ENCODE peak calls at places on chromosomes 1 and 21, in eight cellular contexts. T, V, H, P, B, M, K and F are unnamed samples.

GRCh38 chr1:181062800-181063428 is 25.6 kb upstream of the IER5 start:
- DNase-seq in P (no peak), H (no peak), T (peak), B (no peak), K (peak), M (no peak), V (no peak), F (no peak)

GRCh38 chr1:166164995-166165660 is 1.7 kb downstream of the FAM78B start:
- DNase-seq in T (peak), P (peak), B (peak), V (peak), M (peak), H (no peak), K (no peak), F (peak)

GRCh38 chr1:28260803-28261174 is 1.5 kb downstream of the SESN2 start:
- DNase-seq in V (no peak), T (no peak), P (no peak), B (no peak), H (no peak), M (no peak), K (no peak), F (no peak)

GRCh38 chr1:52306227-52307006 is 59.6 kb downstream of the CC2D1B start:
- DNase-seq in V (no peak), H (no peak), K (no peak), P (no peak), T (no peak), B (no peak), M (peak), F (no peak)

GRCh38 chr1:40270152-40270834 is 12.3 kb downstream of the ZMPSTE24 start:
- DNase-seq in M (no peak), H (no peak), V (no peak), P (no peak), K (no peak), B (no peak), T (peak), F (no peak)

GRCh38 chr1:71190843-71191242 is 110.0 kb upstream of the ZRANB2 start:
- DNase-seq in V (no peak), T (no peak), K (no peak), P (no peak), M (no peak), H (no peak), B (no peak), F (no peak)

GRCh38 chr1:203196371-203196770 is 9.9 kb upstream of the CHI3L1 start:
- DNase-seq in P (no peak), M (no peak), V (no peak), K (no peak), B (peak), H (no peak), T (peak), F (no peak)

GRCh38 chr1:46301406-46302090 is 1.9 kb downstream of the LRRC41 start:
- DNase-seq in M (peak), H (no peak), T (peak), K (no peak), P (no peak), V (peak), B (peak), F (peak)

GRCh38 chr1:174995916-174996315 is 3.8 kb upstream of the CACYBP start:
- DNase-seq in P (no peak), B (no peak), M (no peak), H (no peak), V (no peak), T (peak), K (no peak), F (no peak)

GRCh38 chr1:42955311-42956063 is 3.2 kb downstream of the SLC2A1 start:
- DNase-seq in P (no peak), V (no peak), K (no peak), T (no peak), H (no peak), M (no peak), B (no peak), F (no peak)

GRCh38 chr1:241591317-241591716 is 48.9 kb downstream of the CHML start:
- DNase-seq in V (no peak), H (no peak), P (peak), T (peak), B (no peak), M (no peak), K (no peak), F (no peak)

GRCh38 chr1:53583021-53583902 is 124.1 kb downstream of the DMRTB1 start:
- DNase-seq in K (no peak), P (no peak), M (no peak), H (no peak), T (peak), B (no peak), V (no peak), F (no peak)

GRCh38 chr1:4512622-4513021 is 141.8 kb upstream of the AJAP1 start:
- DNase-seq in K (no peak), M (no peak), P (no peak), B (no peak), H (no peak), T (no peak), V (no peak), F (no peak)

GRCh38 chr1:26225033-26225831 is 8.8 kb upstream of the CEP85 start:
- DNase-seq in M (peak), K (no peak), P (no peak), B (no peak), H (no peak), V (peak), T (no peak), F (peak)

GRCh38 chr1:52243221-52243987 is 101.5 kb downstream of the ZFYVE9 start:
- DNase-seq in T (no peak), H (no peak), P (no peak), B (no peak), K (no peak), M (no peak), V (no peak), F (no peak)

GRCh38 chr21:16084776-16085364 is 355.1 kb downstream of the USP25 start:
- DNase-seq in V (no peak), T (peak), K (no peak), H (no peak), B (no peak), M (no peak), P (no peak), F (no peak)

GRCh38 chr1:244952940-244953339 is 88.6 kb upstream of the HNRNPU start:
- DNase-seq in T (no peak), H (no peak), M (no peak), K (no peak), V (peak), P (peak), B (no peak), F (no peak)

GRCh38 chr1:156122519-156123355 is 8.2 kb downstream of the LMNA start:
- DNase-seq in H (no peak), M (peak), K (no peak), T (peak), P (no peak), B (peak), V (no peak), F (no peak)

DNA sequence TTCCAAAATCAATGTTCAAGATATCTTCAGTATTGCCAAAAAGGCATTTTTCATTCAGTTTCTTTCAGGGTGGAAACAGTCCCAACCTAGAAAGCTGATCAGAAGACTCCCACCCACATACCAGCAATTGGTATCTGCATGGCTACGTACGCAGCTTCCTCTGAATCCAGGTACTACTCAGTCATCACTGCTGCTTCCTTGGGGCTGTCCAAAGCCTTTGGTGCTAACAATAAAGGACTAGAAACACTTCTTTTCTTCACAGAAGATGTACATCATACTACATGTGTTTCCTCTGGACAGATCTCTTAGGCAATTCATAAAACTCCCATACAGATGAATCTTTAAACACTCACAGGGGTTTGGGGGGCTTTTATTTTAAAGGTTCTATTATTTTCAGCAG is 29.8 kb downstream of the VPS26C start:
- DNase-seq in M (no peak), T (no peak), B (no peak), H (no peak), K (no peak), P (no peak), V (no peak), F (no peak)
- TF ChIP-seq RAD21 in M (no peak), T (no peak), B (no peak), H (no peak), K (no peak), P (no peak), V (no peak), F (no peak)

GRCh38 chr1:216820345-216820744 is 97.1 kb upstream of the ESRRG start:
- DNase-seq in M (no peak), V (no peak), K (no peak), T (peak), B (no peak), H (no peak), P (no peak), F (no peak)

GRCh38 chr1:216823731-216824130 is 100.5 kb upstream of the ESRRG start:
- DNase-seq in B (no peak), P (no peak), H (no peak), M (no peak), K (no peak), V (no peak), T (no peak), F (no peak)

GRCh38 chr1:216826206-216826605 is 103.0 kb upstream of the ESRRG start:
- DNase-seq in V (no peak), M (no peak), K (no peak), P (no peak), H (no peak), B (no peak), T (no peak), F (no peak)

GRCh38 chr1:216824511-216824910 is 101.3 kb upstream of the ESRRG start:
- DNase-seq in P (no peak), T (peak), K (no peak), B (no peak), M (no peak), H (no peak), V (no peak), F (no peak)

GRCh38 chr1:216822480-216822879 is 99.3 kb upstream of the ESRRG start:
- DNase-seq in B (no peak), T (no peak), P (no peak), M (no peak), K (no peak), V (no peak), H (no peak), F (no peak)
- TF ChIP-seq RAD21 in B (no peak), T (no peak), P (no peak), M (no peak), K (no peak), V (no peak), H (no peak), F (no peak)

GRCh38 chr1:182368369-182368768 is 23.2 kb downstream of the GLUL start:
- DNase-seq in K (no peak), P (no peak), B (no peak), H (no peak), T (no peak), M (no peak), V (no peak), F (no peak)

GRCh38 chr1:182370532-182370931 is 21.1 kb downstream of the GLUL start:
- DNase-seq in T (no peak), M (no peak), K (no peak), H (no peak), B (no peak), P (no peak), V (no peak), F (no peak)

GRCh38 chr1:182367928-182368327 is 23.7 kb downstream of the GLUL start:
- DNase-seq in B (no peak), P (no peak), T (no peak), K (no peak), M (no peak), H (no peak), V (no peak), F (no peak)

GRCh38 chr1:182368903-182369302 is 22.7 kb downstream of the GLUL start:
- DNase-seq in H (no peak), B (no peak), M (no peak), P (no peak), K (no peak), V (no peak), T (no peak), F (no peak)

DNA sequence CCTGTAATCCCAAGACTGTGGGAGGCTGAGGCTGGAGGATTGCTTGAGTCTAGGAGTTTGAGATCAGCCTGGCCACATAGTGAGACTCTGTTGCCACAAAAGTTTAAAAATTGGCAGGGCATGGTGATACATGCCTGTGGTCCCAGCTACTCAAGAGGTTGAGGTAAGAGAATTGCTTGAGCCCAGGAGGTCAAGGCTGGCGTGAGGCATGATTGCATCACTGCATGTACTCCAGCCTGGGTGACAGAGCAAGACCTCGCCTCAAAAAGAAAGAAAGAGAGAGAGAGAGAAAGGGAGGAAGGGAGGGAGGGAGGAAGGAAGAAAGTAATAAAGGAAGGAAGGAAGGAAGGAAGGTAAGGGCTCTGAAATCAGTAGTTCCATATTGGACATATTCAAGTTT is 25.0 kb downstream of the GLUL start:
- DNase-seq in M (no peak), K (no peak), V (no peak), P (no peak), B (no peak), H (no peak), T (no peak), F (no peak)
- TF ChIP-seq RAD21 in M (no peak), K (no peak), V (no peak), P (no peak), B (no peak), H (no peak), T (no peak), F (no peak)

DNA sequence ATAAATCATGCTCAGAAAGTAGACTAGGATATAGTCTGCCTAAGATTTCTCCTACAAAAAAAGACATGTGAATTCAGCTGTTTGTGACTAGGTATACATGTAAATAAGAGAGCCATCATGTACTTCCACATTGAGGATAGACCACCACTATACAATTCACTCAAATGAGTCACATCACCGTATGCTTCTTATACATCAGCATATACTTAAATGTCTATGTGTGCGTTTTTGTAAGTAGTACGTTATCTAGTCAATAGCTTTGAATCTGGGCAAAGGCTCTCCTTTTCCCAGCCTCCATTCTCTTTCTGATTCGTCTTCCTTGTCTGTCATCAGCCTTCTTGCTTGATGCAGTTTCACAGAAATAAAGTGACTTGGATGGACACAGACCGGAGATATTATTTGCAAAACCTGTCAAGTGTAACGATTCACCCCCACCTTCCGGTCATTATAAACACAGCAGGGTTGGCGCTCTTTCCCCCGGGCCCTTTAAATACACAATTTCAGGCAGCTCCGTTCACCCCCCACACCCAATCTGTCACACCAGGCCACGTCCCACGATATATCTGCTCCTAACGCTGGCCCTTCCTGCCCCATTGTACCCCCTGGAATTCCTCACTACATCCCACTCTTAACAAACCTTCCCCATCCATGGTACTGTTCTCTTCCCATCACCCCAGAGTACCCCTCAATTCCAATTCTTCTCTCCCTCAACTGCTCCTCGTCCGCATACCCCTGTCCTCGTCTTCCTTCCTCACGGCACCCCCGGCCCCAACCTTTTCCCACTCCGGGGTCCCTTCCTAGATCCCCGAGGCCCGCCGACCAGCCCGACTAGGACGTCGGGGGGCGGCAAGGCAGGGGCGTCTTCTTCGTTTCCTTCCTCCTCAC is 636 bp downstream of the VAMP4 start:
- DNase-seq in V (no peak), K (peak), B (peak), M (peak), T (peak), P (peak), H (no peak), F (peak)
- TF ChIP-seq RAD21 in V (peak), K (peak), B (peak), M (no peak), T (no peak), P (no peak), H (peak), F (peak)

DNA sequence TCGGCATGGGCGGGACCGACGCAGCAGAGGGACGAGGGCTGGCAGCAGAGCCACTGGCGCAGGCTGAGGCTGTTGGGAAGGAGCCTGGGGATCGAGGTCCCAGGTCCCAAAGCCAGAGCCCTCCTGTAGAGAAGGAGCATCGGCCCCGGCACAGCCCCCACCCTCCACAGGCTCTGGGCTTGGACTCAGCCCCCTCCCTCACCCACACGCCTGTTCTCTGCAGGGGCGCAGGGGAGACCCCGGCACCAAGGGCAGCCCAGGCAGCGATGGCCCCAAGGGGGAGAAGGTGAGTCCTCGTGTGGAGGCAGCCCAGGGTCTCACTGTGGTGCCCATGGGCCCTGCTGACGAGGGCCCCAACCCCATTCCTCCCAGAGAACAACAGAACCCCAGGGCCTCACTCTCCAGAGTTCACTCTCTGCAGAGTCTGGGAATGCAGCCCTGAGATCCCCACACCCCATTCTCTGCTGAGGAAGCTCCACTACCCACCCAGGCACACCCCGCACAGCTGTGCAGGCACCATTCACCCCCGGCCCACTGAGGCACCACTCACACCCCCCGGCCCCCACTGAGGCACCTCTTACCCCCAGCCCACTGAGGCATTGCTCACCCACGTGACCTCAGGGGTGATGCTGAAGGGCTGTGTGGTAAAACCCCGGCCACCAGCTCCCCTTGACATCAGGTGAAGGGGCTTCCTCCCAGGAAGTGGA is 21.8 kb downstream of the COL6A2 start:
- DNase-seq in B (no peak), T (no peak), P (no peak), K (no peak), M (no peak), V (no peak), H (no peak), F (peak)
- TF ChIP-seq RAD21 in B (no peak), T (no peak), P (no peak), K (no peak), M (no peak), V (no peak), H (no peak), F (no peak)

GRCh38 chr1:19332832-19333231 is 20.7 kb downstream of the SLC66A1 start:
- DNase-seq in K (no peak), B (no peak), V (no peak), H (no peak), T (no peak), P (no peak), M (no peak), F (no peak)
- TF ChIP-seq RAD21 in K (no peak), B (no peak), V (no peak), H (no peak), T (no peak), P (no peak), M (no peak), F (no peak)

GRCh38 chr21:43608225-43608624 is 51.1 kb downstream of the HSF2BP start:
- DNase-seq in V (no peak), P (no peak), H (no peak), K (no peak), T (peak), M (no peak), B (no peak), F (no peak)

GRCh38 chr21:43613755-43614638 is 45.3 kb downstream of the HSF2BP start:
- DNase-seq in P (no peak), T (peak), K (peak), V (no peak), M (no peak), H (no peak), B (peak), F (no peak)

GRCh38 chr21:43609501-43610340 is 49.6 kb downstream of the HSF2BP start:
- DNase-seq in M (peak), B (no peak), V (no peak), H (no peak), K (no peak), T (peak), P (no peak), F (peak)

GRCh38 chr21:43608664-43609063 is 50.6 kb downstream of the HSF2BP start:
- DNase-seq in M (no peak), B (no peak), H (no peak), K (no peak), T (no peak), V (no peak), P (no peak), F (no peak)

DNA sequence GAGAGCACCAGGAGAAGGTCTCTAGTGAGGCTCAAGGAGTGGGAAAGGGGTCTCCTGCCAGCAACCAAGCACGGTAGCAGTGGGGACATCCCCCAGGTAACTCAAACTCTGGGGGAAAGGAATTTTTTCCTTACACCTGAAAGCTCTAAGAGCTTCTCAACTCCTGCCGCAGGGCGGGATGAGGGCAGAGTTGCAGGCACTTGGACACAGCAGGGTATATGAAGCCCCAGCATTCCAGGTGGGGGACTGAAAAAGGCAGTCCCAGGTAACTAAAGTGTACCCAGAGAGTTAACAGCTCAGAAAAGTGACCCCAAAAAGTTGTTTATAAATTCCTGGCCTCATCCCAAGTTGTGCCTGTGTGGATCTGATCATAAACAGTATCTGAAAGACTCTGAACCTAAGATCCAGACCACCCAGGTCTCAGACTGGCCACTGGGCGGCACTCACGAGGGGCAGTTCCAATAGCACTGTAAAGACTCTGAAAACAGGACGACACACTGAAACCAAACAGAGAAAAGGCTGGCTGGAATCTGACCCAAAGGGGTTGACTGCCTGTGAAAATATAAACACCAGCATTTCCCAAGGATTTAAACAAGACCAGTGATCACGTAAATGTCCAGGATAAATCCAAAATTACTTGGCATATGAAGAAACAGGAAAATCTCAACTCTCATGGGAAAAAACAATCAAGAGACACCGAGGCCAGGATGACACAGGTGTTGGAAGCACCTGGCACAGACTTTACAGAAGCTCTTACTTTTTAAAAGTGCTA is 47.5 kb downstream of the HSF2BP start:
- DNase-seq in H (peak), B (peak), K (no peak), T (peak), M (peak), P (peak), V (peak), F (peak)
- TF ChIP-seq RAD21 in H (peak), B (peak), K (peak), T (peak), M (peak), P (peak), V (peak), F (peak)